ENCODE peak calls at places on chromosomes 13 and 19, in four cellular contexts. Q is K562, G is HepG2, O is GM12878. W is an unnamed sample.

GRCh38 chr19:56567274-56568120 is at the start of gene ZNF470:
- DNase-seq in G (no peak), O (peak; percentile 34), Q (peak; percentile 25), W (peak; percentile 93)

GRCh38 chr13:99265162-99265822 is 7.1 kb upstream of the GPR18 start:
- DNase-seq in G (no peak), Q (no peak), O (no peak), W (no peak)

GRCh38 chr19:56765107-56765506 is 75.4 kb downstream of the PEG3 start:
- DNase-seq in G (no peak), O (no peak), Q (no peak), W (no peak)

GRCh38 chr13:105655046-105655445 is 880.4 kb downstream of the EFNB2 start:
- DNase-seq in O (no peak), Q (no peak), G (no peak), W (no peak)

GRCh38 chr13:109918179-109918651 is 131.8 kb upstream of the IRS2 start:
- DNase-seq in O (no peak), Q (no peak), G (no peak), W (no peak)

GRCh38 chr19:18940791-18941627 is at the start of gene HOMER3:
- DNase-seq in Q (peak; percentile 85), G (no peak), O (no peak), W (peak; percentile 71)

GRCh38 chr13:110454956-110455355 is 106.6 kb downstream of the RAB20 start:
- DNase-seq in G (no peak), Q (no peak), O (no peak), W (no peak)

GRCh38 chr13:42707596-42707995 is 73.8 kb upstream of the FAM216B start:
- DNase-seq in O (no peak), G (no peak), Q (no peak), W (no peak)

GRCh38 chr13:20182231-20182846 is 10.4 kb downstream of the GJB2 start:
- DNase-seq in O (peak; percentile 35), G (peak; percentile 63), Q (peak; percentile 63), W (peak; percentile 46)

GRCh38 chr13:24500977-24501376 is 11.6 kb downstream of the PARP4 start:
- DNase-seq in O (no peak), G (no peak), Q (peak; percentile 25), W (no peak)

GRCh38 chr19:51417807-51418152 is 338 bp upstream of the SIGLEC10 start:
- DNase-seq in G (no peak), O (no peak), Q (no peak), W (no peak)

GRCh38 chr19:7692417-7693088 is 9.4 kb downstream of the FCER2 start:
- DNase-seq in Q (no peak), O (no peak), G (no peak), W (no peak)

GRCh38 chr19:55461259-55461973 is at the start of gene ISOC2:
- DNase-seq in O (peak; percentile 98), Q (peak; percentile 100), G (peak; percentile 98), W (peak; percentile 100)

GRCh38 chr13:44768775-44769578 is 192.8 kb upstream of the TSC22D1 start:
- DNase-seq in Q (no peak), O (peak; percentile 19), G (no peak), W (no peak)

GRCh38 chr13:65677906-65678305 is 1552.2 kb downstream of the PCDH9 start:
- DNase-seq in Q (no peak), O (no peak), G (no peak), W (no peak)

GRCh38 chr19:30665449-30665848 is 293.3 kb downstream of the ZNF536 start:
- DNase-seq in G (no peak), O (no peak), Q (no peak), W (no peak)

GRCh38 chr13:57946361-57946760 is 314.8 kb downstream of the PCDH17 start:
- DNase-seq in Q (no peak), G (no peak), O (no peak), W (no peak)

GRCh38 chr13:52599037-52599852 is 43.0 kb upstream of the HNRNPA1L2 start:
- DNase-seq in G (no peak), Q (no peak), O (no peak), W (no peak)
- TF ChIP-seq ESRRA in G (no peak), Q (no peak), O (no peak), W (peak; percentile 3)

DNA sequence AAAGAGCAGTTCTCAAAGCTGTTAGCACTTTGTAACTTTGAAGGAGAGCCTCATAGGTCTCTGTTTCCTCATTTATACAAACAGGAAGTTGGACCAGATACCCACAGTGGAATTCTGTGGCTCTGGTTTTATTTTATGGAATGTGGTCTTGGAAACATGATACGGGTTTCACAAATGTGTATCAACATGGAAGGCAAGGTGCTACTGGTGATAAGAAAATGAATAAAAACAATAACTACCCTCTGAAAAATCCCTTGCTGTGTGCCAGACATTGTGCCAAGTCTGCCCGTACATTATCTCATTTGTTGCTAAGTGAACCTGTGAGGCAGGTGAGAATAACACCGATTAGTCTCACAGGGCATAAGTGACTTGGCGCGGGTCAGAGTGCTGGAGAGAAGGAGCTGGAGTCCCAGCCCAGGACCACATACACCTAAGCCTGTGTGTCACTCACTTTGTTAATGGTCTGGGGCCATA is 45.0 kb upstream of the RNF113B start:
- DNase-seq in G (no peak), O (no peak), Q (no peak), W (no peak)
- TF ChIP-seq TCF7 in G (no peak), O (no peak), Q (no peak), W (no peak)

GRCh38 chr19:50329146-50329925 is at the start of gene KCNC3:
- DNase-seq in O (peak; percentile 83), G (peak; percentile 100), Q (peak; percentile 100), W (peak; percentile 100)

GRCh38 chr19:50332014-50332263 is 2.8 kb upstream of the KCNC3 start:
- DNase-seq in O (no peak), Q (no peak), G (no peak), W (no peak)

GRCh38 chr19:50331187-50332013 is 2.2 kb upstream of the KCNC3 start:
- DNase-seq in G (no peak), O (no peak), Q (peak; percentile 56), W (peak; percentile 64)

GRCh38 chr19:50332264-50333038 is 3.3 kb upstream of the KCNC3 start:
- DNase-seq in G (no peak), Q (peak; percentile 43), O (no peak), W (peak; percentile 50)

DNA sequence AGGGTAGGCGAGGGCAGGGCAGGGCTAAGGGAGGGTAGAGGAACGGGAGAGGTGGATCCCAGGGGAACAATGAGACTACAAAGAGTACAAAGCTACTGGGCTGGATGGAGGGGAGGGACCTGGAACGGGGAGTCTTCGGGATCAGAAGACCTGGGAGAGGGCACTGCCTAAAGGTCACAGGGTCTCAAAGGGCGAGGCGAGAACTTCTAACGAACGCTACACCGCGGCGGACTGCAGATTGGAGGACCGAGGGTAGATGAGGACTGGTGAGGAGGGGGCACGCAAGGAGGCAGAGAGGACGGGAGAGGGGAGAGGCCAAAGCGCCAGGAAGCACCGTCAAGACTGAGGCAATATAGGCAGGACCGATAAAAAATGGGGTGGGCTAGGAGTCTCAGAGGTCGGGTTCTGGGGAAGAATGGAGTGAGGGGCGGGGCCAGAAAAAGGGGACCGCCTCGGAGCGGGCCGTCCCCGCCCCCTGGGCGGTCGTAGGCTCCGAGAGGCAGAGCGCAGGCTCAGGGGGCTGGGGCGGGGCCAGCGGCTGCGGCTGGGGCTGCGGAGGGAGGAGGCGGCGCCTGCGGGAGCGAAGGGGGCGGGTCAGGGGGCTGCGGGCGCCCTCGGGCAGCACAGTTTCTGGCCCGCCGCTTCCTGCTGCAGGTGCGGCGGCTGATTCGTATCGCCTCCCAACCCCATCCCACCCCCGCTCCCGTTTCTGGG is 1.3 kb upstream of the KCNC3 start:
- DNase-seq in Q (peak; percentile 94), G (peak; percentile 73), O (no peak), W (peak; percentile 96)
- TF ChIP-seq ESRRA in Q (peak; percentile 90), G (no peak), O (no peak), W (no peak)

GRCh38 chr19:5080809-5081208 is 111.9 kb downstream of the KDM4B start:
- DNase-seq in G (no peak), Q (no peak), O (no peak), W (no peak)
- TF ChIP-seq TCF7 in G (no peak), Q (no peak), O (no peak), W (no peak)

W was measured in WTC11.